ENCODE peak calls at places on chromosomes 6 and 20, in four cellular contexts. One of them, this sample, is unnamed.

GRCh38 chr20:37885042-37885441 is 17.9 kb upstream of the VSTM2L start:
- DNase-seq in IMR-90: no peak
- DNase-seq in H9: no peak
- DNase-seq in H1: no peak
- DNase-seq in this sample: no peak

GRCh38 chr20:46507760-46508407 is 5.5 kb downstream of the ZNF334 start:
- DNase-seq in IMR-90: no peak
- DNase-seq in H9: no peak
- DNase-seq in H1: no peak
- DNase-seq in this sample: no peak

GRCh38 chr20:59515013-59515905 is 89.1 kb upstream of the PHACTR3 start:
- DNase-seq in H1: no peak
- DNase-seq in H9: peak
- DNase-seq in IMR-90: peak
- DNase-seq in this sample: peak

GRCh38 chr6:69349776-69350175 is 447.0 kb downstream of the LMBRD1 start:
- DNase-seq in H9: no peak
- DNase-seq in IMR-90: no peak
- DNase-seq in H1: no peak
- DNase-seq in this sample: no peak

GRCh38 chr6:141335889-141336288 is 796.8 kb upstream of the GJE1 start:
- DNase-seq in IMR-90: no peak
- DNase-seq in H1: no peak
- DNase-seq in H9: no peak
- DNase-seq in this sample: no peak

GRCh38 chr6:56759521-56759920 is 116.8 kb upstream of the DST start:
- DNase-seq in IMR-90: no peak
- DNase-seq in H9: no peak
- DNase-seq in H1: no peak
- DNase-seq in this sample: no peak

GRCh38 chr6:117480651-117481050 is 1.8 kb upstream of the DCBLD1 start:
- DNase-seq in H1: no peak
- DNase-seq in H9: no peak
- DNase-seq in IMR-90: no peak
- DNase-seq in this sample: no peak

GRCh38 chr20:33945391-33946079 is 48.2 kb upstream of the RALY start:
- DNase-seq in H1: no peak
- DNase-seq in H9: no peak
- DNase-seq in IMR-90: peak
- DNase-seq in this sample: no peak

GRCh38 chr6:81999826-82000225 is 247.3 kb upstream of the TENT5A start:
- DNase-seq in IMR-90: no peak
- DNase-seq in H9: no peak
- DNase-seq in H1: no peak
- DNase-seq in this sample: no peak

GRCh38 chr20:56358600-56359211 is at the start of gene FAM210B:
- DNase-seq in IMR-90: peak
- DNase-seq in H9: peak
- DNase-seq in H1: peak
- DNase-seq in this sample: peak

GRCh38 chr6:3358413-3359090 is 98.3 kb downstream of the SLC22A23 start:
- DNase-seq in IMR-90: no peak
- DNase-seq in H1: no peak
- DNase-seq in H9: no peak
- DNase-seq in this sample: no peak

GRCh38 chr20:21053002-21053762 is 53.0 kb downstream of the LINC00237 start:
- DNase-seq in H1: no peak
- DNase-seq in H9: no peak
- DNase-seq in IMR-90: no peak
- DNase-seq in this sample: peak

GRCh38 chr6:15248451-15249370 is 2.8 kb downstream of the JARID2 start:
- DNase-seq in H9: peak
- DNase-seq in IMR-90: peak
- DNase-seq in H1: peak
- DNase-seq in this sample: peak

DNA sequence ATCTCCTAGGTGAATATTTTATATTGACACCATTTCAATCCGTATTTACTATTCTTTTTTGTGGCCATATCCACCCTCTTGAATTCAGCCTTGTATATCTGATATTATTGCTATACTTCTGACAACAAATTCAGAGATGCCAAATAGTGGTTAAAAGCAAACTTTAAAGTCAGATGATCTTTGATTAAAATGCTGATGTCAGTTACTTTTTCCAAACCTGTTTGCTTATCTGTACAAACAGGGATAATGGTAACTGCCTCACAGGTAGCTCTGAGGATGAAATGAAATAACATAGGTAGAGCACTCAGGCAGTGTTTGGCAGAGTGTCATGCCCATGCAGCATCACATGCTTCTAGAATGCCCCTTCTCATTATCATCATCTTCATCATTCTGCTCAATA is 19.2 kb downstream of the PPIL6 start:
- DNase-seq in IMR-90: no peak
- DNase-seq in H9: no peak
- DNase-seq in H1: no peak
- DNase-seq in this sample: no peak
- H4K5ac ChIP-seq in IMR-90: no peak
- H4K5ac ChIP-seq in H9: no peak
- H4K5ac ChIP-seq in H1: no peak
- H4K5ac ChIP-seq in this sample: no peak

GRCh38 chr6:12013368-12013617 is 1.2 kb downstream of the HIVEP1 start:
- DNase-seq in H9: no peak
- DNase-seq in H1: no peak
- DNase-seq in IMR-90: no peak
- DNase-seq in this sample: no peak
- H3K4ac ChIP-seq in H9: no peak
- H3K4ac ChIP-seq in H1: no peak
- H3K4ac ChIP-seq in IMR-90: peak
- H3K4ac ChIP-seq in this sample: no peak

DNA sequence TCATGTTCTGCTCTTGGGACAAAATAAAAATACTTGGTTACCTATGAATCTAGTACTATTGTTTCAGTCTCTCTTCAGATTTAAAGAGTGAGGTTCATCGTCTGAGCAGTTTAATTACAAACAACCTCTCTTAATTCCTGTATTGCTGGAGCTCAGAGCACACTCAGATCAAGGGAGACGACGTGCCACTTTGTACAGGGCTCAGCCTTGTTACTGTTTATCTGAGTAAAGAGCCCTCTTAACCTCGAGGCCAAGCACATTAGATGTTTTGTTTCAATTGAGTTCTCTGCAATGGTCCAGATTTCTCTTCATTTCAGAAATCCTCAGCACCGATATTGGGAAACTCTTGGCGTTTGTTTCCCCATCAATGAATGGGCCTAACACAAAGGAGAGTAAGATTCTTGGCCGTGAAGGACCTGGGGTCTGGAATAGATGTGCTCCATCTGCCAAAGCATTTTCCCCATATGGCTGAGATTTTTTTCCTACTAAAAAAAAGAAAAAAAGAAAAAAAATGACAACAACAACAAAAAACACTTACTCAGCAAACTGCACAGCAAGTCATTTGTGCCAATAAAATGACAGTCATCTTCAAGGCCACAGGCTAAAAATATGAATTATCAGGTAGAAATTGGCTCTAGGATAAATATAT is 82.6 kb upstream of the CCN6 start:
- DNase-seq in H9: no peak
- DNase-seq in H1: no peak
- DNase-seq in IMR-90: no peak
- DNase-seq in this sample: no peak
- H4K5ac ChIP-seq in H9: no peak
- H4K5ac ChIP-seq in H1: no peak
- H4K5ac ChIP-seq in IMR-90: no peak
- H4K5ac ChIP-seq in this sample: no peak

DNA sequence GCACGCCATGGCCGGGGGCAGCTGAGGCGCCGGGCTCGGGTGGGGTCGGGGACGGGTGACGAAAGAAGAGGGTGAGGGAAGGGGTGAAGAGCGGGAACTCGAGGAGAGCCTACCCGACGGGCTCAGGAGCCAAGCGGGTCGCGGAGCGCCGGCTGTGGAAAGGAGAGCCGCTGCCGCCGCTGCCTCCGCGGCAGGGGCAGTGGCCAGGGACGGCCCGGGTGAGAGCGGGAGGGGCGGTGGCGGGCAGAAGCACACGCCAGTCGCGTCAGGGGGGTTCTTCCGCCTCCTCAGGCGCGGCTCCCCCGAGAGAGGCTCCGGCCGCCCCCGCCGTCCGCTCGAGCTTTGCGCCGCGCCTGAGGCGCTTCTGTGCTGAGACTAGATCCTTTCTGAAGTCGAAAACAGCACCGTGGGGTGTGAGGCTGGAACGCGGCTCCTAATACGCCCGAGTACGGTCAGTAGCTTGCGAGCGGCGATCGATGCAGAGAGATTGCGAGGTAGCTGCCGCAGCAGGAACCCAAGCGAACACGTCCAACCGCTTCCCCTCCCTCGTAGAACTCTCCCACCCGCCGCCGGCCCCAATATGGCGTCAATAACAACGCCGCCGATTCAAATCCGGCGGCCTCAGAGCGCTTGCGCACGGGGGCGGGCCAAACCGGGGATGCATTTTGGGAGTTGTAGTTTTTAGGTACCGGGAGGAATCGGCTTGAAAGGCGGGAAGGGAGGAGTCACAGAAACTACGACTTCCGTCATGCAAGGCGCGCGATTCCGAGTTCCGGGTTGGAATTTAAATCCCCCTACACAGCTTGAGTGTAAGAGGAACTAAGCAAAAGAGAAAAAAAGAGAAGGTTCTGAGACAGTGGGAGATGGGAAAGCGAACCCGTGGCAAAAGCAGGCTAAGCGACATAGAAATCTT is at the start of gene AKIRIN2:
- DNase-seq in H1: peak
- DNase-seq in H9: peak
- DNase-seq in IMR-90: peak
- DNase-seq in this sample: peak
- H3K4ac ChIP-seq in H1: peak
- H3K4ac ChIP-seq in H9: peak
- H3K4ac ChIP-seq in IMR-90: peak
- H3K4ac ChIP-seq in this sample: peak

This sample was measured in mesendoderm.